ENCODE peak calls at places on chromosomes 16 and 17, in seven cellular contexts. R is stimulated activated naive CD4-positive, alpha-beta T cell treated with Interleukin-2 at 50 U/mL for 16 hours; H is NCI-H2029; C is stimulated activated CD4-positive, alpha-beta T cell treated with anti-CD3 and anti-CD28 coated beads, Interleukin-15, amount 100 ng/mL, for 48 hours; D is NCI-H1105 treated with DMSO at 0.1 percent for 48 hours; E is lower leg skin; X is fibroblast of mammary gland. V is an unnamed sample.

GRCh38 chr16:396605-397004 is 394 bp upstream of the NME4 start:
- DNase-seq in D (peak), C (no peak), E (no peak), H (no peak), X (peak), R (no peak), V (no peak)

GRCh38 chr16:58503863-58504688 is 4.1 kb downstream of the NDRG4 start:
- DNase-seq in R (no peak), X (no peak), D (no peak), H (no peak), E (no peak), C (no peak), V (no peak)

GRCh38 chr17:59332890-59333377 is 1.5 kb downstream of the YPEL2 start:
- DNase-seq in H (no peak), R (no peak), E (peak), X (peak), D (no peak), C (no peak), V (no peak)

GRCh38 chr17:61463068-61463980 is 11.1 kb downstream of the TBX4 start:
- DNase-seq in E (no peak), C (no peak), D (no peak), R (no peak), X (no peak), H (no peak), V (no peak)

GRCh38 chr17:6549384-6550036 is 6.8 kb downstream of the PITPNM3 start:
- DNase-seq in R (no peak), E (no peak), H (no peak), D (no peak), X (no peak), C (no peak), V (no peak)

GRCh38 chr16:84303516-84303915 is 8.8 kb downstream of the WFDC1 start:
- DNase-seq in R (no peak), H (no peak), D (no peak), X (no peak), E (no peak), C (no peak), V (no peak)

GRCh38 chr17:17119533-17119932 is 77.3 kb downstream of the MPRIP start:
- DNase-seq in C (peak), R (peak), D (no peak), H (no peak), E (no peak), X (peak), V (no peak)

GRCh38 chr16:50453446-50453845 is 84.7 kb upstream of the BRD7 start:
- DNase-seq in R (no peak), E (no peak), C (no peak), H (no peak), D (no peak), X (no peak), V (no peak)

GRCh38 chr16:19817122-19817521 is 67.5 kb downstream of the GPRC5B start:
- DNase-seq in R (no peak), D (no peak), X (no peak), E (no peak), H (no peak), C (no peak), V (no peak)

GRCh38 chr17:59365383-59365981 is 34.0 kb downstream of the YPEL2 start:
- DNase-seq in R (no peak), X (no peak), C (no peak), E (no peak), H (peak), D (peak), V (peak)

GRCh38 chr16:19102187-19102872 is 11.4 kb upstream of the ITPRIPL2 start:
- DNase-seq in E (no peak), D (no peak), H (no peak), X (no peak), C (no peak), R (no peak), V (no peak)

GRCh38 chr16:2154533-2155090 is 970 bp upstream of the TRAF7 start:
- DNase-seq in X (no peak), H (no peak), C (no peak), D (no peak), E (no peak), R (peak), V (no peak)

GRCh38 chr17:82152114-82152513 is 54.1 kb upstream of the FASN start:
- DNase-seq in D (no peak), R (no peak), C (no peak), X (no peak), H (no peak), E (no peak), V (no peak)

GRCh38 chr16:54073356-54073755 is 213.2 kb downstream of the IRX3 start:
- DNase-seq in X (no peak), D (no peak), R (no peak), E (no peak), C (no peak), H (no peak), V (no peak)

GRCh38 chr17:81156866-81157805 is 8.2 kb upstream of the PVALEF start:
- DNase-seq in R (no peak), D (no peak), X (no peak), C (no peak), E (no peak), H (no peak), V (no peak)

GRCh38 chr17:76071497-76072148 is 694 bp downstream of the SRP68 start:
- DNase-seq in D (no peak), C (no peak), R (no peak), E (no peak), X (no peak), H (no peak), V (no peak)

GRCh38 chr17:49971848-49972485 is 3.0 kb downstream of the DLX4 start:
- DNase-seq in E (no peak), H (no peak), D (no peak), R (no peak), X (no peak), C (no peak), V (no peak)

GRCh38 chr17:72404872-72405271 is 284.1 kb downstream of the SOX9 start:
- DNase-seq in R (no peak), C (no peak), X (peak), E (no peak), D (no peak), H (no peak), V (no peak)

GRCh38 chr17:10743316-10744009 is 13.6 kb upstream of the TMEM220 start:
- DNase-seq in C (no peak), E (no peak), H (no peak), X (peak), D (no peak), R (no peak), V (no peak)

GRCh38 chr17:20127660-20128413 is 118.7 kb downstream of the SPECC1 start:
- DNase-seq in E (no peak), R (no peak), X (peak), C (no peak), H (no peak), D (no peak), V (no peak)

GRCh38 chr16:85750827-85751641 is at the start of gene C16orf74:
- DNase-seq in H (no peak), R (no peak), E (no peak), X (no peak), D (no peak), C (no peak), V (peak)